ENCODE peak calls at places on chromosomes 16 and 17, in ten cellular contexts. One of them, this sample, is unnamed.

GRCh38 chr17:7923290-7923628 is 6.4 kb downstream of the KCNAB3 start:
- DNase-seq in cardiac muscle cell: no peak
- DNase-seq in COLO829: no peak
- DNase-seq in fibroblast of lung: no peak
- DNase-seq in activated naive CD8-positive, alpha-beta T cell treated with anti-CD3 and anti-CD28 coated beads for 36 hours: no peak
- DNase-seq in CD8-positive, alpha-beta memory T cell: no peak
- DNase-seq in NCI-H1092 treated with DMSO at 0.1 percent for 48 hours: no peak
- DNase-seq in fibroblast of the aortic adventitia: no peak
- DNase-seq in HL-60: no peak
- DNase-seq in ACHN: no peak
- DNase-seq in this sample: no peak

GRCh38 chr16:83365166-83365565 is 442.6 kb upstream of the HSBP1 start:
- DNase-seq in cardiac muscle cell: no peak
- DNase-seq in COLO829: no peak
- DNase-seq in fibroblast of lung: peak
- DNase-seq in activated naive CD8-positive, alpha-beta T cell treated with anti-CD3 and anti-CD28 coated beads for 36 hours: no peak
- DNase-seq in CD8-positive, alpha-beta memory T cell: no peak
- DNase-seq in NCI-H1092 treated with DMSO at 0.1 percent for 48 hours: no peak
- DNase-seq in fibroblast of the aortic adventitia: peak
- DNase-seq in HL-60: no peak
- DNase-seq in ACHN: no peak
- DNase-seq in this sample: no peak

GRCh38 chr16:87465306-87465705 is 27.5 kb downstream of the ZCCHC14 start:
- DNase-seq in cardiac muscle cell: no peak
- DNase-seq in COLO829: peak
- DNase-seq in fibroblast of lung: peak
- DNase-seq in activated naive CD8-positive, alpha-beta T cell treated with anti-CD3 and anti-CD28 coated beads for 36 hours: peak
- DNase-seq in CD8-positive, alpha-beta memory T cell: no peak
- DNase-seq in NCI-H1092 treated with DMSO at 0.1 percent for 48 hours: no peak
- DNase-seq in fibroblast of the aortic adventitia: peak
- DNase-seq in HL-60: peak
- DNase-seq in ACHN: peak
- DNase-seq in this sample: peak

GRCh38 chr17:62101519-62101918 is 36.4 kb upstream of the MED13 start:
- DNase-seq in cardiac muscle cell: no peak
- DNase-seq in COLO829: no peak
- DNase-seq in fibroblast of lung: no peak
- DNase-seq in activated naive CD8-positive, alpha-beta T cell treated with anti-CD3 and anti-CD28 coated beads for 36 hours: no peak
- DNase-seq in CD8-positive, alpha-beta memory T cell: no peak
- DNase-seq in NCI-H1092 treated with DMSO at 0.1 percent for 48 hours: no peak
- DNase-seq in fibroblast of the aortic adventitia: no peak
- DNase-seq in HL-60: no peak
- DNase-seq in ACHN: no peak
- DNase-seq in this sample: no peak

GRCh38 chr17:59427425-59427921 is 96.0 kb downstream of the YPEL2 start:
- DNase-seq in cardiac muscle cell: peak
- DNase-seq in COLO829: peak
- DNase-seq in fibroblast of lung: peak
- DNase-seq in activated naive CD8-positive, alpha-beta T cell treated with anti-CD3 and anti-CD28 coated beads for 36 hours: peak
- DNase-seq in CD8-positive, alpha-beta memory T cell: no peak
- DNase-seq in NCI-H1092 treated with DMSO at 0.1 percent for 48 hours: no peak
- DNase-seq in fibroblast of the aortic adventitia: peak
- DNase-seq in HL-60: no peak
- DNase-seq in ACHN: peak
- DNase-seq in this sample: no peak

GRCh38 chr17:16924701-16925440 is 47.0 kb downstream of the TNFRSF13B start:
- DNase-seq in cardiac muscle cell: no peak
- DNase-seq in COLO829: no peak
- DNase-seq in fibroblast of lung: no peak
- DNase-seq in activated naive CD8-positive, alpha-beta T cell treated with anti-CD3 and anti-CD28 coated beads for 36 hours: no peak
- DNase-seq in CD8-positive, alpha-beta memory T cell: no peak
- DNase-seq in NCI-H1092 treated with DMSO at 0.1 percent for 48 hours: no peak
- DNase-seq in fibroblast of the aortic adventitia: no peak
- DNase-seq in HL-60: no peak
- DNase-seq in ACHN: no peak
- DNase-seq in this sample: no peak

GRCh38 chr17:36705651-36706436 is 104.5 kb downstream of the MRM1 start:
- DNase-seq in cardiac muscle cell: peak
- DNase-seq in COLO829: peak
- DNase-seq in fibroblast of lung: peak
- DNase-seq in activated naive CD8-positive, alpha-beta T cell treated with anti-CD3 and anti-CD28 coated beads for 36 hours: peak
- DNase-seq in CD8-positive, alpha-beta memory T cell: peak
- DNase-seq in NCI-H1092 treated with DMSO at 0.1 percent for 48 hours: peak
- DNase-seq in fibroblast of the aortic adventitia: peak
- DNase-seq in HL-60: no peak
- DNase-seq in ACHN: peak
- DNase-seq in this sample: no peak

GRCh38 chr17:49646391-49647255 is 31.3 kb downstream of the SPOP start:
- DNase-seq in cardiac muscle cell: no peak
- DNase-seq in COLO829: no peak
- DNase-seq in fibroblast of lung: peak
- DNase-seq in activated naive CD8-positive, alpha-beta T cell treated with anti-CD3 and anti-CD28 coated beads for 36 hours: peak
- DNase-seq in CD8-positive, alpha-beta memory T cell: no peak
- DNase-seq in NCI-H1092 treated with DMSO at 0.1 percent for 48 hours: no peak
- DNase-seq in fibroblast of the aortic adventitia: peak
- DNase-seq in HL-60: no peak
- DNase-seq in ACHN: peak
- DNase-seq in this sample: no peak

GRCh38 chr17:82034371-82035011 is 3.0 kb downstream of the DCXR start:
- DNase-seq in cardiac muscle cell: no peak
- DNase-seq in COLO829: no peak
- DNase-seq in fibroblast of lung: no peak
- DNase-seq in activated naive CD8-positive, alpha-beta T cell treated with anti-CD3 and anti-CD28 coated beads for 36 hours: no peak
- DNase-seq in CD8-positive, alpha-beta memory T cell: no peak
- DNase-seq in NCI-H1092 treated with DMSO at 0.1 percent for 48 hours: no peak
- DNase-seq in fibroblast of the aortic adventitia: no peak
- DNase-seq in HL-60: no peak
- DNase-seq in ACHN: no peak
- DNase-seq in this sample: no peak

GRCh38 chr16:56120447-56121155 is 70.7 kb upstream of the GNAO1 start:
- DNase-seq in cardiac muscle cell: no peak
- DNase-seq in COLO829: no peak
- DNase-seq in fibroblast of lung: no peak
- DNase-seq in activated naive CD8-positive, alpha-beta T cell treated with anti-CD3 and anti-CD28 coated beads for 36 hours: no peak
- DNase-seq in CD8-positive, alpha-beta memory T cell: no peak
- DNase-seq in NCI-H1092 treated with DMSO at 0.1 percent for 48 hours: no peak
- DNase-seq in fibroblast of the aortic adventitia: no peak
- DNase-seq in HL-60: no peak
- DNase-seq in ACHN: no peak
- DNase-seq in this sample: no peak

GRCh38 chr17:2347805-2348685 is 10.7 kb downstream of the SGSM2 start:
- DNase-seq in cardiac muscle cell: peak
- DNase-seq in COLO829: peak
- DNase-seq in fibroblast of lung: peak
- DNase-seq in activated naive CD8-positive, alpha-beta T cell treated with anti-CD3 and anti-CD28 coated beads for 36 hours: no peak
- DNase-seq in CD8-positive, alpha-beta memory T cell: no peak
- DNase-seq in NCI-H1092 treated with DMSO at 0.1 percent for 48 hours: peak
- DNase-seq in fibroblast of the aortic adventitia: peak
- DNase-seq in HL-60: no peak
- DNase-seq in ACHN: no peak
- DNase-seq in this sample: no peak

GRCh38 chr17:32127156-32127897 is 15.0 kb upstream of the RHOT1 start:
- DNase-seq in cardiac muscle cell: peak
- DNase-seq in COLO829: peak
- DNase-seq in fibroblast of lung: peak
- DNase-seq in activated naive CD8-positive, alpha-beta T cell treated with anti-CD3 and anti-CD28 coated beads for 36 hours: peak
- DNase-seq in CD8-positive, alpha-beta memory T cell: peak
- DNase-seq in NCI-H1092 treated with DMSO at 0.1 percent for 48 hours: peak
- DNase-seq in fibroblast of the aortic adventitia: peak
- DNase-seq in HL-60: peak
- DNase-seq in ACHN: peak
- DNase-seq in this sample: peak

GRCh38 chr17:75152971-75153853 is 1.1 kb downstream of the JPT1 start:
- DNase-seq in cardiac muscle cell: peak
- DNase-seq in COLO829: no peak
- DNase-seq in fibroblast of lung: peak
- DNase-seq in activated naive CD8-positive, alpha-beta T cell treated with anti-CD3 and anti-CD28 coated beads for 36 hours: peak
- DNase-seq in CD8-positive, alpha-beta memory T cell: no peak
- DNase-seq in NCI-H1092 treated with DMSO at 0.1 percent for 48 hours: peak
- DNase-seq in fibroblast of the aortic adventitia: no peak
- DNase-seq in HL-60: no peak
- DNase-seq in ACHN: peak
- DNase-seq in this sample: no peak

GRCh38 chr17:3647769-3648540 is 11.4 kb downstream of the CTNS start:
- DNase-seq in cardiac muscle cell: peak
- DNase-seq in COLO829: peak
- DNase-seq in fibroblast of lung: peak
- DNase-seq in activated naive CD8-positive, alpha-beta T cell treated with anti-CD3 and anti-CD28 coated beads for 36 hours: peak
- DNase-seq in CD8-positive, alpha-beta memory T cell: no peak
- DNase-seq in NCI-H1092 treated with DMSO at 0.1 percent for 48 hours: peak
- DNase-seq in fibroblast of the aortic adventitia: peak
- DNase-seq in HL-60: no peak
- DNase-seq in ACHN: peak
- DNase-seq in this sample: no peak

GRCh38 chr17:66952031-66952524 is 12.4 kb upstream of the CACNG4 start:
- DNase-seq in cardiac muscle cell: no peak
- DNase-seq in COLO829: no peak
- DNase-seq in fibroblast of lung: peak
- DNase-seq in activated naive CD8-positive, alpha-beta T cell treated with anti-CD3 and anti-CD28 coated beads for 36 hours: no peak
- DNase-seq in CD8-positive, alpha-beta memory T cell: no peak
- DNase-seq in NCI-H1092 treated with DMSO at 0.1 percent for 48 hours: no peak
- DNase-seq in fibroblast of the aortic adventitia: no peak
- DNase-seq in HL-60: no peak
- DNase-seq in ACHN: peak
- DNase-seq in this sample: no peak

GRCh38 chr17:80510132-80510531 is 33.7 kb upstream of the NPTX1 start:
- DNase-seq in cardiac muscle cell: no peak
- DNase-seq in COLO829: no peak
- DNase-seq in fibroblast of lung: no peak
- DNase-seq in activated naive CD8-positive, alpha-beta T cell treated with anti-CD3 and anti-CD28 coated beads for 36 hours: no peak
- DNase-seq in CD8-positive, alpha-beta memory T cell: no peak
- DNase-seq in NCI-H1092 treated with DMSO at 0.1 percent for 48 hours: no peak
- DNase-seq in fibroblast of the aortic adventitia: no peak
- DNase-seq in HL-60: no peak
- DNase-seq in ACHN: no peak
- DNase-seq in this sample: no peak

GRCh38 chr17:16199093-16199492 is 16.2 kb downstream of the NCOR1 start:
- DNase-seq in cardiac muscle cell: no peak
- DNase-seq in COLO829: no peak
- DNase-seq in fibroblast of lung: no peak
- DNase-seq in activated naive CD8-positive, alpha-beta T cell treated with anti-CD3 and anti-CD28 coated beads for 36 hours: no peak
- DNase-seq in CD8-positive, alpha-beta memory T cell: no peak
- DNase-seq in NCI-H1092 treated with DMSO at 0.1 percent for 48 hours: no peak
- DNase-seq in fibroblast of the aortic adventitia: no peak
- DNase-seq in HL-60: no peak
- DNase-seq in ACHN: peak
- DNase-seq in this sample: peak

GRCh38 chr17:69434164-69434579 is 19.7 kb downstream of the MAP2K6 start:
- DNase-seq in cardiac muscle cell: peak
- DNase-seq in COLO829: peak
- DNase-seq in fibroblast of lung: peak
- DNase-seq in activated naive CD8-positive, alpha-beta T cell treated with anti-CD3 and anti-CD28 coated beads for 36 hours: no peak
- DNase-seq in CD8-positive, alpha-beta memory T cell: no peak
- DNase-seq in NCI-H1092 treated with DMSO at 0.1 percent for 48 hours: no peak
- DNase-seq in fibroblast of the aortic adventitia: no peak
- DNase-seq in HL-60: no peak
- DNase-seq in ACHN: peak
- DNase-seq in this sample: no peak

GRCh38 chr16:31476305-31477219 is 4.6 kb downstream of the TGFB1I1 start:
- DNase-seq in cardiac muscle cell: peak
- DNase-seq in COLO829: no peak
- DNase-seq in fibroblast of lung: no peak
- DNase-seq in activated naive CD8-positive, alpha-beta T cell treated with anti-CD3 and anti-CD28 coated beads for 36 hours: peak
- DNase-seq in CD8-positive, alpha-beta memory T cell: peak
- DNase-seq in NCI-H1092 treated with DMSO at 0.1 percent for 48 hours: no peak
- DNase-seq in fibroblast of the aortic adventitia: no peak
- DNase-seq in HL-60: peak
- DNase-seq in ACHN: no peak
- DNase-seq in this sample: no peak

GRCh38 chr16:50938923-50939322 is 197.0 kb downstream of the CYLD start:
- DNase-seq in cardiac muscle cell: no peak
- DNase-seq in COLO829: no peak
- DNase-seq in fibroblast of lung: no peak
- DNase-seq in activated naive CD8-positive, alpha-beta T cell treated with anti-CD3 and anti-CD28 coated beads for 36 hours: no peak
- DNase-seq in CD8-positive, alpha-beta memory T cell: no peak
- DNase-seq in NCI-H1092 treated with DMSO at 0.1 percent for 48 hours: no peak
- DNase-seq in fibroblast of the aortic adventitia: no peak
- DNase-seq in HL-60: no peak
- DNase-seq in ACHN: no peak
- DNase-seq in this sample: no peak

GRCh38 chr16:10182186-10182683 is at the start of gene GRIN2A:
- DNase-seq in cardiac muscle cell: peak
- DNase-seq in COLO829: no peak
- DNase-seq in fibroblast of lung: no peak
- DNase-seq in activated naive CD8-positive, alpha-beta T cell treated with anti-CD3 and anti-CD28 coated beads for 36 hours: no peak
- DNase-seq in CD8-positive, alpha-beta memory T cell: no peak
- DNase-seq in NCI-H1092 treated with DMSO at 0.1 percent for 48 hours: no peak
- DNase-seq in fibroblast of the aortic adventitia: no peak
- DNase-seq in HL-60: no peak
- DNase-seq in ACHN: no peak
- DNase-seq in this sample: no peak

GRCh38 chr16:23509441-23509754 is 896 bp downstream of the GGA2 start:
- DNase-seq in cardiac muscle cell: no peak
- DNase-seq in COLO829: no peak
- DNase-seq in fibroblast of lung: no peak
- DNase-seq in activated naive CD8-positive, alpha-beta T cell treated with anti-CD3 and anti-CD28 coated beads for 36 hours: no peak
- DNase-seq in CD8-positive, alpha-beta memory T cell: no peak
- DNase-seq in NCI-H1092 treated with DMSO at 0.1 percent for 48 hours: no peak
- DNase-seq in fibroblast of the aortic adventitia: no peak
- DNase-seq in HL-60: no peak
- DNase-seq in ACHN: no peak
- DNase-seq in this sample: no peak

GRCh38 chr16:88570691-88571092 is 489 bp downstream of the ZC3H18 start:
- DNase-seq in cardiac muscle cell: peak
- DNase-seq in COLO829: no peak
- DNase-seq in fibroblast of lung: peak
- DNase-seq in activated naive CD8-positive, alpha-beta T cell treated with anti-CD3 and anti-CD28 coated beads for 36 hours: peak
- DNase-seq in CD8-positive, alpha-beta memory T cell: peak
- DNase-seq in NCI-H1092 treated with DMSO at 0.1 percent for 48 hours: no peak
- DNase-seq in fibroblast of the aortic adventitia: no peak
- DNase-seq in HL-60: no peak
- DNase-seq in ACHN: peak
- DNase-seq in this sample: no peak

GRCh38 chr16:48076455-48077012 is 79.3 kb downstream of the ABCC12 start:
- DNase-seq in cardiac muscle cell: no peak
- DNase-seq in COLO829: no peak
- DNase-seq in fibroblast of lung: peak
- DNase-seq in activated naive CD8-positive, alpha-beta T cell treated with anti-CD3 and anti-CD28 coated beads for 36 hours: no peak
- DNase-seq in CD8-positive, alpha-beta memory T cell: no peak
- DNase-seq in NCI-H1092 treated with DMSO at 0.1 percent for 48 hours: no peak
- DNase-seq in fibroblast of the aortic adventitia: peak
- DNase-seq in HL-60: no peak
- DNase-seq in ACHN: no peak
- DNase-seq in this sample: no peak

GRCh38 chr17:53749178-53749577 is 73.5 kb upstream of the KIF2B start:
- DNase-seq in cardiac muscle cell: peak
- DNase-seq in COLO829: peak
- DNase-seq in fibroblast of lung: peak
- DNase-seq in activated naive CD8-positive, alpha-beta T cell treated with anti-CD3 and anti-CD28 coated beads for 36 hours: no peak
- DNase-seq in CD8-positive, alpha-beta memory T cell: no peak
- DNase-seq in NCI-H1092 treated with DMSO at 0.1 percent for 48 hours: no peak
- DNase-seq in fibroblast of the aortic adventitia: peak
- DNase-seq in HL-60: no peak
- DNase-seq in ACHN: peak
- DNase-seq in this sample: no peak

GRCh38 chr17:76631821-76632565 is 11.6 kb downstream of the ST6GALNAC1 start:
- DNase-seq in cardiac muscle cell: no peak
- DNase-seq in COLO829: peak
- DNase-seq in fibroblast of lung: peak
- DNase-seq in activated naive CD8-positive, alpha-beta T cell treated with anti-CD3 and anti-CD28 coated beads for 36 hours: no peak
- DNase-seq in CD8-positive, alpha-beta memory T cell: no peak
- DNase-seq in NCI-H1092 treated with DMSO at 0.1 percent for 48 hours: no peak
- DNase-seq in fibroblast of the aortic adventitia: no peak
- DNase-seq in HL-60: no peak
- DNase-seq in ACHN: no peak
- DNase-seq in this sample: no peak

GRCh38 chr16:11560701-11561439 is 25.8 kb downstream of the LITAF start:
- DNase-seq in cardiac muscle cell: no peak
- DNase-seq in COLO829: no peak
- DNase-seq in fibroblast of lung: no peak
- DNase-seq in activated naive CD8-positive, alpha-beta T cell treated with anti-CD3 and anti-CD28 coated beads for 36 hours: peak
- DNase-seq in CD8-positive, alpha-beta memory T cell: peak
- DNase-seq in NCI-H1092 treated with DMSO at 0.1 percent for 48 hours: no peak
- DNase-seq in fibroblast of the aortic adventitia: no peak
- DNase-seq in HL-60: no peak
- DNase-seq in ACHN: no peak
- DNase-seq in this sample: no peak

GRCh38 chr17:28946239-28946638 is 5.1 kb downstream of the PHF12 start:
- DNase-seq in cardiac muscle cell: no peak
- DNase-seq in COLO829: no peak
- DNase-seq in fibroblast of lung: peak
- DNase-seq in activated naive CD8-positive, alpha-beta T cell treated with anti-CD3 and anti-CD28 coated beads for 36 hours: no peak
- DNase-seq in CD8-positive, alpha-beta memory T cell: no peak
- DNase-seq in NCI-H1092 treated with DMSO at 0.1 percent for 48 hours: no peak
- DNase-seq in fibroblast of the aortic adventitia: peak
- DNase-seq in HL-60: no peak
- DNase-seq in ACHN: no peak
- DNase-seq in this sample: no peak

This sample was measured in CMK.